ENCODE peak calls at places on chromosomes 16 and 17, in four cellular contexts. I is fibroblast of lung; Z is brain microvascular endothelial cell; D is CD8-positive, alpha-beta T cell. E is an unnamed sample.

GRCh38 chr17:57689254-57689653 is 55.8 kb downstream of the CCDC182 start:
- DNase-seq in I (no peak), Z (no peak), D (no peak), E (no peak)

GRCh38 chr16:84022641-84023040 is 20.0 kb downstream of the SLC38A8 start:
- DNase-seq in I (no peak), Z (no peak), D (no peak), E (no peak)

GRCh38 chr16:138049-138417 is 440 bp downstream of the NPRL3 start:
- DNase-seq in I (peak), Z (peak), D (no peak), E (no peak)

GRCh38 chr16:26672206-26672605 is 394.5 kb upstream of the C16orf82 start:
- DNase-seq in I (no peak), Z (no peak), D (no peak), E (no peak)

GRCh38 chr16:67548265-67549126 is 13.8 kb upstream of the CTCF start:
- DNase-seq in I (no peak), Z (no peak), D (no peak), E (no peak)

GRCh38 chr16:86490859-86491642 is 19.3 kb upstream of the FOXF1 start:
- DNase-seq in I (peak), Z (no peak), D (no peak), E (no peak)

GRCh38 chr16:7013990-7014389 is 318.7 kb upstream of the RBFOX1 start:
- DNase-seq in I (no peak), Z (no peak), D (no peak), E (no peak)

GRCh38 chr17:69344939-69345338 is 18.0 kb upstream of the ABCA5 start:
- DNase-seq in I (no peak), Z (no peak), D (no peak), E (no peak)

GRCh38 chr16:77064037-77064436 is 127.0 kb upstream of the MON1B start:
- DNase-seq in I (no peak), Z (no peak), D (no peak), E (no peak)

GRCh38 chr17:58344047-58344790 is 7.8 kb downstream of the SUPT4H1 start:
- DNase-seq in I (no peak), Z (no peak), D (peak), E (no peak)

GRCh38 chr16:12732600-12732999 is 71.1 kb downstream of the CPPED1 start:
- DNase-seq in I (no peak), Z (no peak), D (no peak), E (no peak)

GRCh38 chr17:67246648-67247415 is 1.8 kb upstream of the HELZ start:
- DNase-seq in I (peak), Z (peak), D (peak), E (no peak)

GRCh38 chr17:66807182-66807581 is 27.7 kb upstream of the CACNG5 start:
- DNase-seq in I (no peak), Z (no peak), D (no peak), E (no peak)

GRCh38 chr16:26772503-26772902 is 294.2 kb upstream of the C16orf82 start:
- DNase-seq in I (no peak), Z (no peak), D (no peak), E (no peak)

GRCh38 chr16:50902457-50902856 is 160.6 kb downstream of the CYLD start:
- DNase-seq in I (no peak), Z (no peak), D (no peak), E (no peak)

GRCh38 chr16:27633221-27633620 is 83.3 kb downstream of the KATNIP start:
- DNase-seq in I (no peak), Z (no peak), D (no peak), E (no peak)

GRCh38 chr17:50587571-50587970 is 27.1 kb downstream of the CACNA1G start:
- DNase-seq in I (no peak), Z (no peak), D (no peak), E (no peak)

GRCh38 chr17:39845052-39845976 is 18.8 kb downstream of the IKZF3 start:
- DNase-seq in I (no peak), Z (no peak), D (no peak), E (no peak)

GRCh38 chr17:14803781-14804180 is 461.3 kb downstream of the PMP22 start:
- DNase-seq in I (no peak), Z (no peak), D (no peak), E (no peak)

GRCh38 chr16:84839956-84840355 is 20.2 kb downstream of the CRISPLD2 start:
- DNase-seq in I (peak), Z (peak), D (no peak), E (no peak)

GRCh38 chr17:72515291-72516065 is 394.7 kb downstream of the SOX9 start:
- DNase-seq in I (peak), Z (peak), D (no peak), E (no peak)

GRCh38 chr16:67277294-67277998 is 1.9 kb upstream of the PLEKHG4 start:
- DNase-seq in I (peak), Z (peak), D (no peak), E (no peak)

GRCh38 chr17:57675988-57676387 is 69.1 kb downstream of the CCDC182 start:
- DNase-seq in I (no peak), Z (no peak), D (no peak), E (no peak)

GRCh38 chr17:4607261-4607731 is 23.0 kb downstream of the SMTNL2 start:
- DNase-seq in I (no peak), Z (no peak), D (no peak), E (no peak)

GRCh38 chr16:85415196-85415988 is 197.7 kb upstream of the GSE1 start:
- DNase-seq in I (no peak), Z (no peak), D (no peak), E (no peak)

GRCh38 chr16:24906199-24906808 is 60.5 kb downstream of the SLC5A11 start:
- DNase-seq in I (peak), Z (no peak), D (no peak), E (no peak)

GRCh38 chr17:74924250-74924948 is at the start of gene OTOP2:
- DNase-seq in I (no peak), Z (no peak), D (no peak), E (no peak)

GRCh38 chr17:74870512-74870911 is 2.3 kb downstream of the FDXR start:
- DNase-seq in I (peak), Z (peak), D (no peak), E (no peak)

GRCh38 chr17:19336938-19337711 is 25.4 kb downstream of the B9D1 start:
- DNase-seq in I (peak), Z (peak), D (no peak), E (peak)

GRCh38 chr17:35665662-35666061 is 65.8 kb upstream of the RASL10B start:
- DNase-seq in I (no peak), Z (no peak), D (no peak), E (no peak)

GRCh38 chr16:2663553-2664521 is 18.5 kb upstream of the KCTD5 start:
- DNase-seq in I (peak), Z (no peak), D (peak), E (no peak)

GRCh38 chr17:63785556-63785955 is 11.6 kb downstream of the DDX42 start:
- DNase-seq in I (peak), Z (no peak), D (no peak), E (no peak)

GRCh38 chr16:67257486-67258159 is 8.8 kb downstream of the SLC9A5 start:
- DNase-seq in I (no peak), Z (no peak), D (no peak), E (no peak)

GRCh38 chr16:69762843-69763556 is 868 bp downstream of the WWP2 start:
- DNase-seq in I (peak), Z (peak), D (peak), E (no peak)

GRCh38 chr16:59111280-59111679 is 377.2 kb upstream of the GOT2 start:
- DNase-seq in I (no peak), Z (no peak), D (no peak), E (no peak)
- H3K27ac ChIP-seq in I (no peak), Z (no peak), D (no peak), E (no peak)

DNA sequence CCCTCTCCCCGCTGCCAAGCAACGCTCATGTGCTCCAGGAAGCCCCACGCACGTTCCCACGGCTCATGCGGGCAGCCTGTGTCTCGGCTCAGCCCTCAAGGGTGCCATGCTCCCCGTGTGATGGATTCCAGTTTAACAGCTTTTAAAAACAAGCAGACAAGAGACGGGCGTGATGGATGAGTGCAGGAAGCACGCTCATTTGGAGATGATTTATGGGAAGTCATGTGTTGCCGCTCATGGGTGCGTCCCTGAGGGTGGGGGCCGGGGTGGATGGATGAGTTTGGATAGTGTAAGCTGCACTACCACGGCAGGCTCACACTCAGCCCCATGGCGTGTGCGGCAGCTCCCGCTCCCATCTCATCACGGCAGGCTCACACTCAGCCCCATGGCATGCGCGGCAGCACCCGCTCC is 132.8 kb downstream of the RBFOX3 start:
- DNase-seq in I (peak), Z (no peak), D (no peak), E (no peak)
- H3K27ac ChIP-seq in I (no peak), Z (no peak), D (no peak), E (no peak)

DNA sequence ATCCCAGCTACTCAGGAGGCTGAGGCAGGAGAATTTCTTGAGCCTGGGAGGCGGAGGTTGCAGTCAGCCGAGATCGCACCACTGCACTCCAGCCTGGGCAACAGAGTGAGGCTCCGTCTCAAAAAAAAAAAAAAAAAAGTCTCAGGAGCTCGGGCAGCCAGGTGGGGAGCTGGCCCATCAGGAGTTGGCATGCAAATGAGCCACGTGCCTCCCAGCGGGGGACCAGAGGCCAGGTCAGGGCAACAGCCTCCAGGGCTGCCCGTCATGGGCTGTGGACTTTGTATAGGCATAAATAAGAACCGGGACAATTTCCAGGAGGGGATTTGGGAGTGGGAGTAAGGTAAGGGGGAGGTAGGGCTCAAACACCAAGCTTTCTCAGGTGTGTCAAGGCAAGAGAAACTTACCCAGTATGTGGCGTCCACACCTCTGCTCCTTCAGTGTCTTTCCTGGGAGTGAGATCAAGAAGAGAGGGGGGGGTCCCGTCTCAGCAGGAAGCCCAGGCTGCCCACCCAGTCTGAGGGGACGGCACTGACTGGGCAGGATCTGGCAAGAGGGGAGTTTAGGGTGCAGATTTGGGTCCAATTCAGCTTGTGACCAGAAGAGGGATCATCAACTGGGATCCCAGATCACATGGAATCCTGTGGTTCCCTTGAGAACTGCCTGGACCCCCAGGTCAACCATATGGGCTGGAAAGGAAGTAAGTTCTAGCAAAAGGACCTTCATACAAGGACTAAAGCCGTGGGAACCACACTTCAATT is 22.3 kb upstream of the G6PC1 start:
- DNase-seq in I (no peak), Z (no peak), D (no peak), E (no peak)
- H3K27ac ChIP-seq in I (no peak), Z (no peak), D (no peak), E (no peak)

GRCh38 chr17:28947639-28948038 is 3.7 kb downstream of the PHF12 start:
- DNase-seq in I (no peak), Z (no peak), D (no peak), E (no peak)
- H3K27ac ChIP-seq in I (no peak), Z (no peak), D (no peak), E (no peak)

DNA sequence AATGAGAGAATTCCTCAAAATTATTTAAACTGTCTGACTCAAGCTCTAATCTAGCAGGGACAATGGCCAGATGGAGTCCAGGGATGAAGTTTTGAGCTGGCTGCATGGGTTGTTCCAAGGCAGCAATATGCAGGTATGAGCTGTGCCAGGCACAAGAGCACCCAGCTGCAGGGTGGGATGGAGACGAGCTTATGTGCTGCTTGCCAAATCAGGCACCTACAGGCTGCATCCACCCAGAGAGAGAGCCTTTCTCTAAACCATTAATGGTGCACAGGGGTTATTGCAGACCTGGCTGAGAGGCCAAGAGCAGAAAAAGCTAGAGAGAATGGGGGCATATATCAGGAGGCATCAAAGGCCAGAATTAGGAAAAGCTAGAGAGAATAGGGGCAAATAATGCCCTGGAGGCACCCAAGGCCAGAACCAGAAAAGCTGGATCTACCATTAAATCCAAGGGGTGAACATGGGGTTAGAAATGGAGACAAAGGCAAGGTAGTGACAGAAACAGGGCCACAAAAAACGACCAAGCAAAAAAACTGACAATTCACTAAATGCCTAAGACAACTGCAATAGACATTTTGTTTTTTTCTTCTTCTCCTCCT is 11.0 kb downstream of the KRT33A start:
- DNase-seq in I (no peak), Z (no peak), D (no peak), E (no peak)
- H3K27ac ChIP-seq in I (no peak), Z (no peak), D (peak), E (no peak)

DNA sequence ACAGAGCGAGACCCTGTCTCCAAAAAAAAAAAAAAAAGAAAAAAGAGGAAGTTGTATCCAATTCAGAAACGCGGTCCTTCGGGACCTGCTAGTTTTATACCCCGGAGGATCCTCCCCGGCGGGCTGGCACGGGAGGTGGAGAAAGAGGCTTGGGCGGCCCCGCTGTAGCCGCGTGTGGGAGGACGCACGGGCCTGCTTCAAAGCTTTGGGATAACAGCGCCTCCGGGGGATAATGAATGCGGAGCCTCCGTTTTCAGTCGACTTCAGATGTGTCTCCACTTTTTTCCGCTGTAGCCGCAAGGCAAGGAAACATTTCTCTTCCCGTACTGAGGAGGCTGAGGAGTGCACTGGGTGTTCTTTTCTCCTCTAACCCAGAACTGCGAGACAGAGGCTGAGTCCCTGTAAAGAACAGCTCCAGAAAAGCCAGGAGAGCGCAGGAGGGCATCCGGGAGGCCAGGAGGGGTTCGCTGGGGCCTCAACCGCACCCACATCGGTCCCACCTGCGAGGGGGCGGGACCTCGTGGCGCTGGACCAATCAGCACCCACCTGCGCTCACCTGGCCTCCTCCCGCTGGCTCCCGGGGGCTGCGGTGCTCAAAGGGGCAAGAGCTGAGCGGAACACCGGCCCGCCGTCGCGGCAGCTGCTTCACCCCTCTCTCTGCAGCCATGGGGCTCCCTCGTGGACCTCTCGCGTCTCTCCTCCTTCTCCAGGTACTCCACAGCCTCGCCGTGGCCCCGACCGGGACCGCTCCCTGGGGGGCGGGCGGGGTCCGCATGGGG is at the start of gene CDH3:
- DNase-seq in I (peak), Z (no peak), D (peak), E (no peak)
- H3K27ac ChIP-seq in I (no peak), Z (no peak), D (no peak), E (no peak)

GRCh38 chr16:57256601-57257395 is 11.7 kb downstream of the ARL2BP start:
- DNase-seq in I (no peak), Z (no peak), D (no peak), E (no peak)

GRCh38 chr16:57255686-57256415 is 10.8 kb downstream of the ARL2BP start:
- DNase-seq in I (no peak), Z (no peak), D (no peak), E (no peak)

GRCh38 chr16:57251352-57251751 is 6.3 kb downstream of the ARL2BP start:
- DNase-seq in I (no peak), Z (no peak), D (no peak), E (no peak)

GRCh38 chr16:57253410-57253927 is 8.4 kb downstream of the ARL2BP start:
- DNase-seq in I (no peak), Z (no peak), D (no peak), E (no peak)

DNA sequence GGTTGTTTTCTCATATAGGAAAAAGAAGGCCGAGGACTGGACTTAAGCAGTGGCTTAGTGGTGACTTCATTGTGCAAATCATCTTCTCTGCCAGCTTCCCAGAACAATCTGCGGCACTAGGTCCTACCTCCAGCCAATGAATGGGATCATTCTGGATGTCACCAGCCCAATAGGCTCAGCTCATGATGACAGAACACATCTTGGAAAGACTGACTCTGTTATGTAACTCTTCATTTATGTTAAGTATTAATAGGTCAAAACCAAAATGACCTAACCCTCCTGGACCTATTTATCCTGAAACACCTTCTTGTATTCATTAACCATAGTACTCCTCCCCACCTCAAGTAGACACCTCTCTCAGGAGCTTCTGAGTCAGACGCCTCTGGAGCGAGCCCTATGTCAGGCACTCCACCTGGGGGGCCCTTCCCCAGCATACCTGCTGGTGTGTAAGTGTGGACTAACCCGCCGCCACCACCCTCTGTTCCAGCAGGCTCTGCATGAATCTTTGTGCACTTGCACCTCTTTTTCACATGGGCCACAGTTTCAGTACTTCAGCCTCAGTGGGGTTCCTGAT is 7.2 kb downstream of the ARL2BP start:
- DNase-seq in I (no peak), Z (no peak), D (no peak), E (no peak)
- H3K27ac ChIP-seq in I (no peak), Z (no peak), D (no peak), E (peak)

GRCh38 chr16:4309833-4310266 is 6.0 kb upstream of the GLIS2 start:
- DNase-seq in I (peak), Z (peak), D (peak), E (no peak)
- H3K27ac ChIP-seq in I (peak), Z (peak), D (no peak), E (no peak)

DNA sequence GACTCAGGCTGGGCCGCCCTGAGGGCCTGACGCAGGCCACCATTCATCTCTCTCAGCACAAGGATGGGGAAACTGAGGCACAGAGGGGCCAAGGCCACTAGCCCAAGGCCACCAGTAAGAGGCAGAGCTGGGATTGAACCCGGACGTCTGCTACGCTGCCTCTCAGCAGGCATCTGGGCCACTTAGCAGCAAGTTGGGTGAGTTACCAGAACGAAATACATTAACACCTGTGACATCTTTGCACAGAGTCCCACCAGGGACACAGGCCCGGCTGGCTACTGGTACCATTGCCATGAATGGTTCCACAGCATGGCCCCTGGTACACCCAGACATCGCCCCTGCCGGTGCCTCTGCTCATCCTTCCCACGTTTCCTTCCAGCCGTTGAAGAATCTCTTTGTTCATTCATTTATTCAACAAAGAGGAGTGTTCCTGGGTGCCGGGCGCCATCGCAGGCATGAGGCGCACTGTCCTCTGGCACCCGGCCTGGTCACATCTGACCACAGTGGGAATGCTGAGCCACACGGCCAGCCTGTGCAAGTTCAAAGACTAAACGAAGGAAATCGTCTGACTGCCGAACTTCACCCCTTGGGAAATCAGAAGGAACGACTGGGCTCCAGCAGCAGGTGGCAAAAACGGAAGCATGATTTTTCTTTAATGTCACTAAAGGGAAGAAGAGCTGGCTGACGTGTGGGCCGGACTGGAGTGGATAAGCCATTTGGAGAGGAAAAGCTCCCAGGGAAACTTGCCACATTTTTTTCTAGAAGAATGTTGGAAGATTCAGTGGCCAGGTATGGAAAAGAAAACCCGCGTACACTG is 7.3 kb upstream of the ZNF469 start:
- DNase-seq in I (no peak), Z (no peak), D (no peak), E (peak)
- H3K27ac ChIP-seq in I (no peak), Z (no peak), D (no peak), E (peak)